ENCODE peak calls at places on chromosome 20, in five cellular contexts. K is HepG2, F is GM12878, R is SK-N-SH, U is H1. T is an unnamed sample.

GRCh38 chr20:43320536-43320935 is 130.8 kb upstream of the PTPRT start:
- DNase-seq in K (no peak), F (no peak), R (no peak), U (no peak), T (no peak)

GRCh38 chr20:21513181-21513663 is 642 bp downstream of the NKX2-2 start:
- DNase-seq in K (no peak), F (no peak), R (peak; percentile 33), U (peak; percentile 68), T (peak; percentile 77)

GRCh38 chr20:41392871-41393704 is 26.5 kb upstream of the EMILIN3 start:
- DNase-seq in K (no peak), F (no peak), R (peak; percentile 54), U (no peak), T (peak; percentile 22)

GRCh38 chr20:1263853-1264252 is 2.2 kb upstream of the SNPH start:
- DNase-seq in K (no peak), F (no peak), R (no peak), U (no peak), T (no peak)

GRCh38 chr20:45011108-45011526 is 44.8 kb downstream of the STK4 start:
- DNase-seq in K (peak; percentile 49), F (no peak), R (peak; percentile 57), U (peak; percentile 55), T (peak; percentile 69)

GRCh38 chr20:64083380-64084208 is 604 bp downstream of the LKAAEAR1 start:
- DNase-seq in K (peak; percentile 67), F (no peak), R (peak; percentile 94), U (peak; percentile 87), T (peak; percentile 76)

GRCh38 chr20:42093542-42094440 is 475.6 kb upstream of the CHD6 start:
- DNase-seq in K (no peak), F (no peak), R (no peak), U (no peak), T (no peak)

GRCh38 chr20:59004493-59004762 is 2.6 kb downstream of the CTSZ start:
- DNase-seq in K (no peak), F (no peak), R (no peak), U (no peak), T (no peak)

GRCh38 chr20:20207291-20207690 is 155.0 kb downstream of the CFAP61 start:
- DNase-seq in K (no peak), F (no peak), R (peak; percentile 51), U (no peak), T (peak; percentile 33)

GRCh38 chr20:45898285-45898684 is 7.2 kb downstream of the CTSA start:
- DNase-seq in K (no peak), F (no peak), R (no peak), U (no peak), T (no peak)

GRCh38 chr20:4533734-4534133 is 188.0 kb upstream of the PRND start:
- DNase-seq in K (no peak), F (no peak), R (no peak), U (no peak), T (no peak)

GRCh38 chr20:32386091-32386490 is 28.0 kb downstream of the ASXL1 start:
- DNase-seq in K (no peak), F (no peak), R (no peak), U (no peak), T (peak; percentile 15)

GRCh38 chr20:32431457-32431856 is 73.3 kb downstream of the ASXL1 start:
- DNase-seq in K (no peak), F (no peak), R (no peak), U (no peak), T (no peak)

GRCh38 chr20:33554914-33555420 is 65.1 kb downstream of the CBFA2T2 start:
- DNase-seq in K (peak; percentile 98), F (peak; percentile 94), R (no peak), U (no peak), T (peak; percentile 77)

GRCh38 chr20:64048402-64049044 is 916 bp downstream of the SOX18 start:
- DNase-seq in K (no peak), F (no peak), R (peak; percentile 65), U (peak; percentile 74), T (no peak)

GRCh38 chr20:53360815-53361214 is 232.8 kb downstream of the ZNF217 start:
- DNase-seq in K (no peak), F (no peak), R (no peak), U (no peak), T (no peak)

GRCh38 chr20:63706852-63707557 is 771 bp downstream of the ARFRP1 start:
- DNase-seq in K (peak; percentile 77), F (no peak), R (peak; percentile 70), U (peak; percentile 67), T (peak; percentile 42)

GRCh38 chr20:45336530-45337366 is 11.5 kb downstream of the SDC4 start:
- DNase-seq in K (peak; percentile 88), F (no peak), R (no peak), U (no peak), T (no peak)

GRCh38 chr20:35467339-35468224 is 12.2 kb downstream of the CEP250 start:
- DNase-seq in K (peak; percentile 91), F (no peak), R (no peak), U (no peak), T (no peak)

GRCh38 chr20:57619053-57619831 is 984 bp downstream of the ZBP1 start:
- DNase-seq in K (no peak), F (peak; percentile 93), R (no peak), U (peak; percentile 26), T (no peak)

DNA sequence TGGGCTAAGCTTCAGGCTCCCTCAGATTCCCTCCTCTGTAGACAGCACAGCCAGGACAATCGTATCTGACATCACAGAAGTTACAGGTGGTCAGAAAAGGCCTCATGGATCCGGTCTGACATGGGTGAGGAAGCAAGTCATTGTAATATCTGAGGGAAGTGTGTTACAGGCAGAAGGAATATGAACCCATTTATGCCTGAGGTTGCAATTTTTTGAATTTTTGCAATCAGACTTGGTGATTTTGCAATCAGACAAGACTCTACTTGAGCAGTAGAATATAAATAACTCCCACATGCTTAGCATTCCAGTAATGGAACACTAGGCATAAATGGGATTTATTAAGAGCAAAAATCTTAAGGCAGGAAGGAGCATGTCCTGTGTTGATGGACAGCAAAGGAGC is 52.1 kb downstream of the CBLN4 start:
- DNase-seq in K (no peak), F (no peak), R (no peak), U (no peak), T (no peak)
- TF ChIP-seq JUND in K (no peak), F (no peak), R (no peak), U (no peak), T (no peak)

GRCh38 chr20:2408111-2408510 is 27.4 kb downstream of the TGM6 start:
- DNase-seq in K (no peak), F (no peak), R (no peak), U (no peak), T (no peak)
- TF ChIP-seq JUND in K (no peak), F (no peak), R (no peak), U (no peak), T (no peak)

GRCh38 chr20:24674921-24675605 is 205.6 kb downstream of the SYNDIG1 start:
- DNase-seq in K (no peak), F (no peak), R (no peak), U (no peak), T (no peak)

GRCh38 chr20:24675651-24676352 is 206.4 kb downstream of the SYNDIG1 start:
- DNase-seq in K (no peak), F (no peak), R (no peak), U (no peak), T (no peak)

GRCh38 chr20:24672886-24673677 is 203.7 kb downstream of the SYNDIG1 start:
- DNase-seq in K (no peak), F (no peak), R (no peak), U (no peak), T (no peak)

GRCh38 chr20:24672181-24672880 is 202.9 kb downstream of the SYNDIG1 start:
- DNase-seq in K (no peak), F (no peak), R (no peak), U (no peak), T (no peak)

GRCh38 chr20:24673678-24674570 is 204.5 kb downstream of the SYNDIG1 start:
- DNase-seq in K (no peak), F (no peak), R (no peak), U (no peak), T (no peak)
- TF ChIP-seq JUND in K (no peak), F (no peak), R (peak; percentile 14), U (no peak), T (no peak)

GRCh38 chr20:5718896-5719595 is 31.2 kb upstream of the SHLD1 start:
- DNase-seq in K (no peak), F (no peak), R (no peak), U (no peak), T (no peak)

GRCh38 chr20:5722927-5723326 is 27.3 kb upstream of the SHLD1 start:
- DNase-seq in K (no peak), F (no peak), R (no peak), U (no peak), T (no peak)

GRCh38 chr20:5716953-5717352 is 33.2 kb upstream of the SHLD1 start:
- DNase-seq in K (no peak), F (no peak), R (no peak), U (no peak), T (no peak)

GRCh38 chr20:5720696-5721095 is 29.5 kb upstream of the SHLD1 start:
- DNase-seq in K (no peak), F (no peak), R (no peak), U (no peak), T (no peak)

DNA sequence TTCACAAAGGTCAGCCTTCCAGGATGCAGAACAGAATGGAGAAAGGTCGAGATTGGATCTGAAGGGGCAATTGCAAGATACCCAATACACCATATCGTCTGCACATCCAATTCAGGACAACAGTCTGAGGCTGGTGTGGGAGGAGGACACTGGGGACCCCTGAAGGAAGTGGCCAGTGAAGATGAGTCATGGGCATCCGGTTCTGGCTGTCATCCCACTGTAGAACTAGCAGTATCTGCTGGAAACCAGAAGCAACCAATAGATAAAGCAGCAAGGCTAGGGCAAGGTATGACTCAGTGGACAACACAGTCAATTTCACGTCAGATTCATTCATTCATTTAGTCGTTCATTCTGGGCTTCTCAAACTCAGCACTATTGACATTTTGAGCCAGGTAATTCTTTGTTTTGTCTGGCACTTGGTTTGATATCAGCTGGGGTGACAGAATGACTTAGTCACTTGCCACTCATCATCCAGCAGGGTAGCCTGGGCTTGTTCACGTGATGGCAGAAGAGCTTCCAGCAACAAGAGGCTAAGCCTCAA is 30.3 kb upstream of the SHLD1 start:
- DNase-seq in K (peak; percentile 54), F (no peak), R (no peak), U (no peak), T (no peak)
- TF ChIP-seq JUND in K (no peak), F (no peak), R (no peak), U (no peak), T (no peak)

GRCh38 chr20:11195899-11196558 is 522.2 kb upstream of the JAG1 start:
- DNase-seq in K (no peak), F (no peak), R (no peak), U (no peak), T (no peak)
- TF ChIP-seq JUND in K (no peak), F (no peak), R (peak; percentile 8), U (no peak), T (no peak)

DNA sequence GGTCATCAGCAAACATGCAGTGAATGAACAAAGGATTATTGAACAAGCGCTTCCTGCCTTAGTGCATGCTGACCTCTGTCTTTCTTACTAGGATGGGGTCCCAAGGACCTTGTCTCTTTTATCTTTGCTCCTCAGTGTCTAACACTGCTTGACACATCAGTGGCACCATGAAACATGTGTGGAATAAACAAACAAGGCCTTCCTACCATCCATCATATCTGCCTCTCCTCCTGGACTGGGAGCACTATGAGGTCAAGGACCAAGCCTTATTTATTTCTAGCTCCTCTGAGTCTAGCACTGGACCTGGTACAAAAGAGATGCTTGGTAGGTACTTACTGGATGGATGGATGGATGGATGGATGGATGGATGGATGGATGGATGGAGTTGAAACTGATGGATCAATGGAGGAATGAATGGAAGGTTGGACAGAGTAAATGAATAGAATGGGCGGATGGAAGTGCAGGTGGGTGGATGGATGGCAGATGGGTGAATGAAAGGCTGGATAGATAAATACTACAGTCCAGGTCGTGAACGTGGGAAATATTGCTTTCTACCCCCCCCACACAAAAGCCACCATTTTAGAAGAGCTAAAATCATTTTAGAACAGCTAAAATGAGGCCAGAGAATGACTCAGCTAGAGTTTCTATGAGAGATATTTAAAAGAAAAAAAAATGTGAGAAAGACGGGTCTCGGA is 104.1 kb upstream of the PTPN1 start:
- DNase-seq in K (peak; percentile 98), F (no peak), R (no peak), U (no peak), T (no peak)
- TF ChIP-seq JUND in K (peak; percentile 57), F (no peak), R (no peak), U (no peak), T (no peak)